ENCODE peak calls at places on chromosomes 2 and 18, in nine cellular contexts. A, S, O, P, M, D, I, B and Z are unnamed samples.

GRCh38 chr2:79717364-79718007 is 204.6 kb downstream of the CTNNA2 start:
- DNase-seq in A (no peak), S (peak; percentile 36), O (no peak), P (no peak), M (peak; percentile 56), D (no peak), I (no peak), B (peak; percentile 68), Z (no peak)

GRCh38 chr2:218508299-218508698 is 59.9 kb downstream of the USP37 start:
- DNase-seq in A (no peak), S (no peak), O (no peak), P (no peak), M (no peak), D (no peak), I (no peak), B (no peak), Z (no peak)

GRCh38 chr18:73340135-73340934 is 472.5 kb upstream of the NETO1 start:
- DNase-seq in A (no peak), S (peak; percentile 13), O (no peak), P (no peak), M (no peak), D (no peak), I (no peak), B (peak; percentile 0), Z (no peak)

GRCh38 chr2:25297738-25298137 is 44.0 kb downstream of the DNMT3A start:
- DNase-seq in A (no peak), S (no peak), O (no peak), P (no peak), M (no peak), D (no peak), I (no peak), B (no peak), Z (no peak)

GRCh38 chr18:11183621-11184020 is 34.3 kb upstream of the PIEZO2 start:
- DNase-seq in A (no peak), S (no peak), O (no peak), P (no peak), M (no peak), D (no peak), I (no peak), B (no peak), Z (no peak)

GRCh38 chr18:54696616-54697293 is 105.7 kb downstream of the DYNAP start:
- DNase-seq in A (no peak), S (no peak), O (no peak), P (no peak), M (no peak), D (no peak), I (no peak), B (no peak), Z (no peak)

GRCh38 chr2:230318190-230319121 is 8.5 kb upstream of the SP140L start:
- DNase-seq in A (no peak), S (no peak), O (no peak), P (no peak), M (no peak), D (no peak), I (no peak), B (no peak), Z (no peak)

GRCh38 chr2:172234716-172235661 is 132.3 kb upstream of the DLX2 start:
- DNase-seq in A (peak; percentile 32), S (no peak), O (no peak), P (no peak), M (no peak), D (peak; percentile 13), I (no peak), B (no peak), Z (no peak)

GRCh38 chr2:222483513-222484039 is 59.2 kb downstream of the SGPP2 start:
- DNase-seq in A (no peak), S (no peak), O (peak; percentile 58), P (no peak), M (no peak), D (no peak), I (no peak), B (no peak), Z (no peak)

GRCh38 chr2:150732064-150732463 is 244.6 kb upstream of the RND3 start:
- DNase-seq in A (no peak), S (peak; percentile 21), O (no peak), P (no peak), M (no peak), D (no peak), I (no peak), B (peak; percentile 47), Z (no peak)

GRCh38 chr2:127906206-127906926 is 20.6 kb upstream of the AMMECR1L start:
- DNase-seq in A (no peak), S (no peak), O (no peak), P (no peak), M (no peak), D (no peak), I (no peak), B (no peak), Z (no peak)

GRCh38 chr2:191569025-191569424 is 108.9 kb upstream of the NABP1 start:
- DNase-seq in A (no peak), S (no peak), O (peak; percentile 44), P (no peak), M (no peak), D (no peak), I (no peak), B (no peak), Z (no peak)

GRCh38 chr2:86453838-86454237 is 12.7 kb downstream of the KDM3A start:
- DNase-seq in A (no peak), S (peak; percentile 43), O (peak; percentile 15), P (peak; percentile 59), M (no peak), D (peak; percentile 84), I (peak; percentile 70), B (peak; percentile 51), Z (no peak)

GRCh38 chr18:79211844-79212243 is 142.7 kb downstream of the ATP9B start:
- DNase-seq in A (no peak), S (no peak), O (peak; percentile 51), P (no peak), M (no peak), D (no peak), I (no peak), B (no peak), Z (no peak)

GRCh38 chr18:424071-424868 is 76.2 kb downstream of the COLEC12 start:
- DNase-seq in A (no peak), S (peak; percentile 69), O (no peak), P (no peak), M (peak; percentile 66), D (no peak), I (no peak), B (peak; percentile 69), Z (no peak)

DNA sequence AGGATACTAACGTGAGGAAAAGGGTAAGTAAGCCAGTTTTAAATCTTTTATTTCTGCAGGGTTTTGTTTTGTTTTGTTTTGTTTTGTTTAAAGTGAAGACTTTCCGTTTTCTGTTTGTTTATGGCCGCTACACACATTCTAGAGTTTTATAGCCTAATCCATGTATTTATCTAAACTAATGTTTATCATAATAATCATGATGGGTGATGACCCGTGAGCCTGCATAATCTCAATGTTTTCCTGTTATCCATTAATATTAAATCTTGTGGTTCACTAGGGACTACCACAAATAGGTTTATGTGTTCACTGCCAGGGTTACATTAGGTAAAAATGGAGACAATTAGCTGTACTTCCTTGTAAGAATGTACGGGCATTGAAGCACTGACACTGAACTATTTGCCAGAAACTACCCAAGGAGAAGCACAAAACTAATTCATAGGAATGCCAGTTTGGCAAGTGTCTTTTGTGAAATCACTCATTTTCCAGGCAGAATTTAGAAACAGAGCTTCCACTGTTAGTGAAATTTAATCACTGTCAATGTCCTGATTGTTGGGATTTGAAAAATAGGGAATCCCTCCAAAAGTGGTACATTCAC is 574.8 kb downstream of the LRP1B start:
- DNase-seq in A (no peak), S (no peak), O (no peak), P (no peak), M (no peak), D (no peak), I (no peak), B (no peak), Z (no peak)
- H3K4me3 ChIP-seq in A (no peak overlapping the region), S (no peak overlapping the region), O (no peak overlapping the region), P (no peak overlapping the region), M (no peak overlapping the region), D (no peak overlapping the region), I (no peak overlapping the region), B (no peak overlapping the region), Z (no peak overlapping the region)

GRCh38 chr2:54470241-54470938 is 14.3 kb downstream of the SPTBN1 start:
- DNase-seq in A (no peak), S (no peak), O (no peak), P (no peak), M (no peak), D (no peak), I (no peak), B (no peak), Z (no peak)
- H3K4me3 ChIP-seq in A (no peak overlapping the region), S (no peak overlapping the region), O (no peak overlapping the region), P (peak overlapping the region; percentile 47), M (no peak overlapping the region), D (peak overlapping the region; percentile 47), I (no peak overlapping the region), B (no peak overlapping the region), Z (no peak overlapping the region)

GRCh38 chr2:5689790-5690189 is 2.4 kb upstream of the SOX11 start:
- DNase-seq in A (no peak), S (no peak), O (no peak), P (no peak), M (no peak), D (no peak), I (no peak), B (no peak), Z (no peak)

GRCh38 chr2:5690718-5691658 is 1.2 kb upstream of the SOX11 start:
- DNase-seq in A (no peak), S (no peak), O (no peak), P (no peak), M (no peak), D (no peak), I (no peak), B (peak; percentile 56), Z (no peak)

GRCh38 chr2:5691659-5692529 is at the start of gene SOX11:
- DNase-seq in A (no peak), S (peak; percentile 80), O (no peak), P (no peak), M (peak; percentile 59), D (peak; percentile 58), I (no peak), B (peak; percentile 94), Z (no peak)

GRCh38 chr2:5692561-5693287 is 540 bp downstream of the SOX11 start:
- DNase-seq in A (no peak), S (no peak), O (no peak), P (no peak), M (no peak), D (peak; percentile 9), I (no peak), B (peak; percentile 35), Z (no peak)

DNA sequence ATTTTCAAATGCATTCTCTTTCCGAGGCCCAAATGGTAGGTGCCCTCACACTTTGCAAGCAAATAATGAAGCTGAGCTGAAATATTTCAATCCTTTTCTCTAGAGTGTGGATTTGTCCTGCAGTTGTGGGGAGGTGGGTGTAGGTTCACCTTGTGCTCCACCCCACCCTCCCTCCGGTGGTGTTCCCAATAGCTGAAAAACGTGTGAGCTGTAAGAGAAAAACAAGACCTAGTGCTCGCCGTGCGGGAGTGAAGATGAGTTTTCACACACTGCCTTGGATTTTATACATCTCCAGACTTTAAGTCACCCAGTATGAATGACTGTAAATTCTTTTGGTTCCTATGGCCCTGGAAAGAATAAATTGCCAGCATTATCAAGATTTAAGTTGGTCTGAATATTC is 2.0 kb upstream of the SOX11 start:
- DNase-seq in A (no peak), S (no peak), O (no peak), P (no peak), M (no peak), D (no peak), I (no peak), B (peak; percentile 40), Z (no peak)
- H3K4me3 ChIP-seq in A (no peak overlapping the region), S (peak overlapping the region; percentile 77), O (no peak overlapping the region), P (no peak overlapping the region), M (no peak overlapping the region), D (no peak overlapping the region), I (no peak overlapping the region), B (peak overlapping the region; percentile 75), Z (no peak overlapping the region)

GRCh38 chr18:62718268-62718800 is 3.0 kb downstream of the PHLPP1 start:
- DNase-seq in A (no peak), S (no peak), O (no peak), P (no peak), M (no peak), D (no peak), I (no peak), B (no peak), Z (no peak)
- H3K4me3 ChIP-seq in A (no peak overlapping the region), S (peak overlapping the region; percentile 63), O (peak overlapping the region; percentile 43), P (peak overlapping the region; percentile 90), M (peak overlapping the region; percentile 51), D (peak overlapping the region; percentile 75), I (peak overlapping the region; percentile 94), B (peak overlapping the region; percentile 66), Z (peak overlapping the region; percentile 73)